ENCODE peak calls at places on chromosomes 4 and X, in ten cellular contexts. O, J, B, H, K, E, T, Q, Z and F are unnamed samples.

GRCh38 chr4:13920901-13921300 is 293.4 kb upstream of the BOD1L1 start:
- DNase-seq in E (no peak), H (peak), Z (no peak), B (peak), T (peak), Q (peak), J (no peak), O (peak), K (peak), F (no peak)

GRCh38 chr4:98706200-98706813 is 47.9 kb upstream of the TSPAN5 start:
- DNase-seq in H (no peak), O (no peak), E (no peak), Z (no peak), Q (no peak), T (no peak), K (no peak), B (no peak), J (no peak), F (peak)

GRCh38 chrX:119694601-119695534 is 1.9 kb upstream of the SEPTIN6 start:
- DNase-seq in H (no peak), K (no peak), O (no peak), J (no peak), T (peak), Q (no peak), Z (no peak), B (no peak), E (no peak), F (no peak)

GRCh38 chrX:110316351-110317078 is 1.4 kb downstream of the AMMECR1 start:
- DNase-seq in B (no peak), K (no peak), H (peak), T (no peak), O (no peak), J (no peak), Z (no peak), Q (no peak), E (no peak), F (no peak)

GRCh38 chrX:106898462-106898861 is 4.7 kb downstream of the RIPPLY1 start:
- DNase-seq in K (peak), Q (peak), E (peak), J (no peak), Z (peak), B (peak), H (peak), O (peak), T (no peak), F (no peak)

GRCh38 chr4:161061046-161061445 is 1102.8 kb downstream of the FSTL5 start:
- DNase-seq in J (no peak), T (no peak), H (no peak), O (no peak), Q (no peak), K (no peak), B (no peak), E (no peak), Z (no peak), F (no peak)

GRCh38 chr4:123597586-123597985 is 201.0 kb downstream of the SPRY1 start:
- DNase-seq in Q (peak), Z (no peak), T (no peak), J (no peak), B (peak), E (no peak), H (no peak), K (peak), O (peak), F (no peak)

GRCh38 chr4:159353422-159354116 is 250.7 kb downstream of the RAPGEF2 start:
- DNase-seq in B (no peak), Q (no peak), E (no peak), O (no peak), H (no peak), T (no peak), Z (no peak), J (no peak), K (no peak), F (no peak)

GRCh38 chrX:39819921-39820849 is 277.6 kb downstream of the BCOR start:
- DNase-seq in Q (no peak), H (no peak), T (peak), Z (no peak), K (no peak), E (no peak), O (no peak), B (no peak), J (no peak), F (no peak)

GRCh38 chr4:143389543-143390195 is 53.0 kb downstream of the GAB1 start:
- DNase-seq in Z (no peak), Q (peak), B (peak), H (peak), T (no peak), E (no peak), K (peak), O (peak), J (no peak), F (no peak)

GRCh38 chrX:19517965-19518364 is 2.7 kb upstream of the MAP3K15 start:
- DNase-seq in J (no peak), B (no peak), Z (no peak), H (no peak), K (no peak), E (no peak), O (no peak), T (no peak), Q (no peak), F (no peak)

GRCh38 chrX:19514791-19515614 is at the start of gene MAP3K15:
- DNase-seq in J (no peak), Z (peak), E (peak), T (peak), H (peak), O (no peak), Q (no peak), B (no peak), K (no peak), F (no peak)

GRCh38 chrX:19512961-19513360 is 2.3 kb downstream of the MAP3K15 start:
- DNase-seq in K (no peak), J (no peak), Z (no peak), O (no peak), H (no peak), T (no peak), E (no peak), B (no peak), Q (no peak), F (no peak)

GRCh38 chrX:19513383-19513782 is 1.9 kb downstream of the MAP3K15 start:
- DNase-seq in T (peak), B (no peak), H (no peak), E (peak), J (no peak), K (peak), Z (peak), O (no peak), Q (peak), F (no peak)

GRCh38 chrX:19515615-19516105 is 352 bp upstream of the MAP3K15 start:
- DNase-seq in Z (no peak), E (no peak), T (no peak), B (no peak), K (no peak), J (no peak), H (no peak), O (no peak), Q (no peak), F (no peak)
- TF ChIP-seq CTCF in Z (no peak), E (peak), T (peak), B (no peak), K (no peak), J (no peak), H (no peak), O (no peak), Q (no peak), F (no peak)

GRCh38 chrX:155666741-155667140 is 54.0 kb upstream of the TMLHE start:
- DNase-seq in B (no peak), K (no peak), Z (no peak), O (no peak), H (no peak), T (no peak), E (no peak), J (no peak), Q (no peak), F (no peak)

GRCh38 chrX:155662297-155662696 is 49.5 kb upstream of the TMLHE start:
- DNase-seq in O (no peak), Z (no peak), B (no peak), E (no peak), H (peak), Q (peak), T (peak), K (no peak), J (no peak), F (no peak)
- TF ChIP-seq CTCF in O (peak), Z (no peak), B (no peak), E (no peak), H (peak), Q (peak), T (peak), K (no peak), J (no peak), F (no peak)

GRCh38 chr4:184471872-184472539 is 2.3 kb downstream of the IRF2 start:
- DNase-seq in T (peak), H (peak), Z (no peak), J (no peak), E (no peak), Q (peak), K (peak), O (no peak), B (peak), F (no peak)

GRCh38 chr4:184474261-184475095 is at the start of gene IRF2:
- DNase-seq in Z (peak), Q (peak), J (peak), K (peak), B (peak), O (peak), T (peak), E (peak), H (peak), F (peak)

GRCh38 chr4:184473515-184474260 is 662 bp downstream of the IRF2 start:
- DNase-seq in K (peak), Q (peak), O (peak), Z (peak), E (peak), B (peak), J (no peak), T (peak), H (peak), F (peak)

GRCh38 chr4:184473265-184473514 is 1.2 kb downstream of the IRF2 start:
- DNase-seq in Z (peak), E (no peak), J (no peak), B (no peak), K (no peak), O (no peak), H (no peak), Q (no peak), T (no peak), F (no peak)

GRCh38 chr4:184472540-184473264 is 1.6 kb downstream of the IRF2 start:
- DNase-seq in O (peak), B (peak), H (peak), J (peak), Z (peak), E (peak), K (peak), Q (peak), T (peak), F (peak)
- TF ChIP-seq CTCF in O (no peak), B (peak), H (no peak), J (no peak), Z (no peak), E (no peak), K (no peak), Q (no peak), T (peak), F (peak)

DNA sequence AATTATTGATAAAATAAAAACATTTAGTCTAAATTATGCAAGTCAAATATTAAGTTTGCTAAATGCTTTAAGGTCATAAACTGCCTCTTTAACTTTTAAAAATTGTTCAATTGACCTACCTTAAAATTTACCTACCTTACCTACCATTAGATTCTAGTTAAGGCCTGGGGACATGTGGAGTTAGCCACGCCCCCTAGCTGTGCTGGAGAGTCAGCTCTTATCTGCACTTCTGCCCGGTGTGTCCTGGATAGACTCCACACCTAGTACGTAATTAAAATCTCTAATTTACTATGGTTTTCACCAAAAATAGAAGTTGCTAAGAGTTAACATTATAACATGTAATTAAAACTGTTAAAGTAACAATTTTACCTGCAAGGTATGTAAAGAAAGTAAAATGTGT is 22.7 kb downstream of the TENM3 start:
- DNase-seq in E (no peak), Q (no peak), J (no peak), K (no peak), T (no peak), H (no peak), B (no peak), Z (no peak), O (no peak), F (no peak)
- TF ChIP-seq CTCF in E (no peak), Q (peak), J (no peak), K (no peak), T (peak), H (no peak), B (peak), Z (no peak), O (no peak), F (no peak)

GRCh38 chr4:176921256-176921655 is 128.5 kb upstream of the VEGFC start:
- DNase-seq in J (no peak), E (no peak), T (no peak), K (no peak), O (no peak), B (no peak), Q (no peak), H (no peak), Z (no peak), F (no peak)

GRCh38 chr4:176925962-176926361 is 133.2 kb upstream of the VEGFC start:
- DNase-seq in J (no peak), K (no peak), Z (no peak), T (no peak), Q (no peak), E (no peak), B (no peak), O (no peak), H (no peak), F (no peak)

GRCh38 chr4:176927664-176928063 is 134.9 kb upstream of the VEGFC start:
- DNase-seq in J (no peak), K (peak), O (peak), H (peak), Z (no peak), B (peak), E (no peak), Q (peak), T (no peak), F (no peak)

GRCh38 chr4:176924238-176924637 is 131.5 kb upstream of the VEGFC start:
- DNase-seq in H (no peak), O (no peak), B (no peak), Q (no peak), J (no peak), K (no peak), T (no peak), E (no peak), Z (no peak), F (no peak)

GRCh38 chr4:176927117-176927516 is 134.4 kb upstream of the VEGFC start:
- DNase-seq in J (no peak), B (no peak), Q (no peak), H (no peak), E (no peak), K (no peak), Z (no peak), O (no peak), T (no peak), F (no peak)
- TF ChIP-seq CTCF in J (no peak), B (no peak), Q (no peak), H (no peak), E (no peak), K (no peak), Z (no peak), O (no peak), T (no peak), F (no peak)

GRCh38 chr4:113899260-113900177 is 79.9 kb downstream of the ARSJ start:
- DNase-seq in T (no peak), J (no peak), H (no peak), Q (no peak), K (no peak), E (no peak), O (peak), B (no peak), Z (no peak), F (no peak)

GRCh38 chr4:113888006-113888405 is 91.4 kb downstream of the ARSJ start:
- DNase-seq in Z (no peak), E (no peak), H (peak), O (no peak), J (no peak), Q (no peak), K (no peak), T (no peak), B (no peak), F (no peak)

GRCh38 chr4:113893546-113893945 is 85.9 kb downstream of the ARSJ start:
- DNase-seq in Z (no peak), K (peak), B (no peak), H (peak), T (no peak), J (no peak), E (no peak), Q (peak), O (no peak), F (no peak)
- TF ChIP-seq CTCF in Z (no peak), K (peak), B (peak), H (peak), T (peak), J (no peak), E (peak), Q (peak), O (peak), F (no peak)

GRCh38 chrX:132413459-132413858 is 75.4 kb downstream of the MBNL3 start:
- DNase-seq in Q (no peak), O (no peak), K (no peak), Z (no peak), T (peak), B (no peak), J (no peak), H (no peak), E (no peak), F (no peak)
- TF ChIP-seq CTCF in Q (no peak), O (no peak), K (no peak), Z (no peak), T (peak), B (no peak), J (no peak), H (no peak), E (no peak), F (no peak)

DNA sequence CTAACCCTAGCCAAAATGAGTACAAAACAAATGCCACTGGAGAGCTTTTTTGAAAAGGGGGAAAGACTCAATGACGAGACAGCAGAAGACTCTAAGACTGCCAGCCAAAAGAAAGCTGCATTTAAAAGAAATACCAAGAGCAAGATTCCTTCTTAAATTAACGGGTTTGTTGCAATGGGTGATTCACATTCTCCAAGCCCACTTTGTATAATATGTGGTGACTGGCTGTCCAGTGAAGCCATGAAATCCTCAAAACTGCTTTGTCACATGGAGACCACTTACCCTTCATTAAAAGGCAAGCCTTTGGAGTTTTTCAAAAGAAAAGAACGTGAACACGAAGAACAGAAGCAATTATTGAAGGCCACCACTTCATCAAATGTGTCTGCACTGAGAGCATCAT is 68.2 kb downstream of the MRPL1 start:
- DNase-seq in O (no peak), K (peak), T (no peak), H (peak), Q (no peak), E (no peak), Z (no peak), B (no peak), J (no peak), F (no peak)
- TF ChIP-seq CTCF in O (no peak), K (no peak), T (no peak), H (no peak), Q (no peak), E (no peak), Z (no peak), B (no peak), J (no peak), F (no peak)